ENCODE peak calls at places on chromosomes 2 and 18, in six cellular contexts. S, Q, R, T, O and W are unnamed samples.
A peak's percentile ranks its signal among the peaks of the same experiment; 100 is the strongest.

GRCh38 chr2:240930631-240931318 is 24.6 kb downstream of the CROCC2 start:
- DNase-seq in S (no peak), Q (no peak), R (no peak), T (no peak), O (no peak), W (no peak)

GRCh38 chr2:151760139-151760650 is 25.9 kb upstream of the NEB start:
- DNase-seq in S (peak; percentile 38), Q (peak; percentile 13), R (peak; percentile 53), T (no peak), O (no peak), W (no peak)

GRCh38 chr2:58896600-58896999 is 655.5 kb upstream of the FANCL start:
- DNase-seq in S (no peak), Q (no peak), R (peak; percentile 62), T (no peak), O (no peak), W (no peak)

GRCh38 chr2:163719278-163719677 is 16.5 kb downstream of the FIGN start:
- DNase-seq in S (no peak), Q (no peak), R (no peak), T (no peak), O (no peak), W (no peak)

GRCh38 chr2:65361623-65362022 is 70.8 kb downstream of the SPRED2 start:
- DNase-seq in S (peak; percentile 40), Q (peak; percentile 57), R (peak; percentile 58), T (no peak), O (no peak), W (no peak)

GRCh38 chr18:53268455-53268854 is 928.5 kb downstream of the DCC start:
- DNase-seq in S (no peak), Q (no peak), R (no peak), T (no peak), O (no peak), W (no peak)

GRCh38 chr2:188278388-188279092 is 13.1 kb upstream of the GULP1 start:
- DNase-seq in S (no peak), Q (no peak), R (no peak), T (no peak), O (no peak), W (no peak)

GRCh38 chr2:21924640-21925285 is 801.0 kb downstream of the TDRD15 start:
- DNase-seq in S (no peak), Q (no peak), R (no peak), T (no peak), O (no peak), W (no peak)

GRCh38 chr2:125471963-125472362 is 1184.0 kb upstream of the GYPC start:
- DNase-seq in S (peak; percentile 7), Q (no peak), R (no peak), T (no peak), O (peak; percentile 64), W (no peak)

GRCh38 chr2:130261970-130262760 is 63.9 kb upstream of the TUBA3E start:
- DNase-seq in S (no peak), Q (peak; percentile 78), R (no peak), T (peak; percentile 35), O (no peak), W (no peak)